ENCODE peak calls at places on chromosomes 16 and 17, in four cellular contexts. Z, R, I and F are unnamed samples.

GRCh38 chr17:66767164-66767933 is 67.6 kb upstream of the CACNG5 start:
- DNase-seq in Z (no peak), R (no peak), I (no peak), F (no peak)

GRCh38 chr17:59427425-59427921 is 96.0 kb downstream of the YPEL2 start:
- DNase-seq in Z (peak), R (no peak), I (no peak), F (no peak)

GRCh38 chr17:66345264-66345663 is 42.9 kb downstream of the PRKCA start:
- DNase-seq in Z (no peak), R (no peak), I (no peak), F (no peak)

GRCh38 chr16:49470550-49470949 is 96.9 kb downstream of the C16orf78 start:
- DNase-seq in Z (no peak), R (no peak), I (no peak), F (no peak)

GRCh38 chr17:28421775-28422305 is 15.8 kb upstream of the SLC46A1 start:
- DNase-seq in Z (no peak), R (no peak), I (no peak), F (no peak)

GRCh38 chr17:27939489-27940465 is 46.6 kb upstream of the LYRM9 start:
- DNase-seq in Z (no peak), R (no peak), I (no peak), F (no peak)

GRCh38 chr16:69726313-69727060 is at the start of gene NQO1:
- DNase-seq in Z (peak), R (peak), I (peak), F (peak)

GRCh38 chr17:58302171-58302918 is 21.6 kb upstream of the MPO start:
- DNase-seq in Z (no peak), R (no peak), I (no peak), F (no peak)

GRCh38 chr17:72632026-72632684 is 460.3 kb downstream of the SLC39A11 start:
- DNase-seq in Z (peak), R (no peak), I (peak), F (no peak)

GRCh38 chr16:68508641-68509240 is 30.4 kb upstream of the ZFP90 start:
- DNase-seq in Z (no peak), R (no peak), I (no peak), F (no peak)

GRCh38 chr17:45147581-45148182 is 593 bp upstream of the HEXIM1 start:
- DNase-seq in Z (peak), R (no peak), I (peak), F (peak)

GRCh38 chr16:57192720-57193486 is 6.8 kb downstream of the RSPRY1 start:
- DNase-seq in Z (no peak), R (no peak), I (peak), F (no peak)

GRCh38 chr16:22318690-22319358 is 21.6 kb downstream of the POLR3E start:
- DNase-seq in Z (peak), R (peak), I (peak), F (peak)

GRCh38 chr16:86984975-86985655 is 332.1 kb downstream of the C16orf95 start:
- DNase-seq in Z (no peak), R (no peak), I (no peak), F (peak)

GRCh38 chr16:1003551-1004347 is 22.2 kb downstream of the SOX8 start:
- DNase-seq in Z (no peak), R (no peak), I (no peak), F (no peak)

GRCh38 chr17:70041575-70041974 is 33.5 kb upstream of the KCNJ16 start:
- DNase-seq in Z (no peak), R (no peak), I (no peak), F (no peak)

GRCh38 chr16:71230122-71230845 is at the start of gene HYDIN:
- DNase-seq in Z (peak), R (peak), I (peak), F (peak)

GRCh38 chr17:56762144-56762543 is 71.6 kb downstream of the C17orf67 start:
- DNase-seq in Z (no peak), R (no peak), I (no peak), F (no peak)

GRCh38 chr17:79633154-79633553 is 22.3 kb upstream of the RBFOX3 start:
- DNase-seq in Z (no peak), R (no peak), I (no peak), F (peak)
- TF ChIP-seq HMGXB4 in Z (no peak), R (no peak), I (no peak), F (no peak)

DNA sequence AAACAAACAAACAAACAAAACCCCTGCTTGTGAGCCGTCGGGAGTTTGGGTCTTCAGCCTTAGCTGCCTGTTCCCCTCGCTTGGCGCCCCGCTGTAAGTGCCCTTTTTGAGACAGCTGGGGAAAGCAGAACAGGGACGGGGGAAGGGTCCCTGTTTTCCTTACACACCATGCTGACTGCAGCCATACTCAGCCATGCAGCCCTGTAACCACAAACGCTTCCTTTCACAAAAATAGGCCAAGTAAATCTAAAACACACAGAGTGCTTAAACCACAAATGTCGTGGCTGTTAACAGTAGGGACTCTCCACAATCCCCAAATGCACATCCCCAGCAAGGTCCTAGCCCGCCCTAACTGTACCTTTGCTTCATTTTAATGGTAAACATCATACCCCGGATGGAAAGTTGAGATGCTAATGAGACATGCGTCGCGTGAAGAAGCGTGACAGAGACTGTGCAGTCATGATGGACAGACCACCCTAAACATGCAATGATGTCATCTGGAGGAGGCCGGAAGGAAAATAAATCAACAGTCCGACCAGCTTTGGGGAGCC is 129.9 kb downstream of the MGAT5B start:
- DNase-seq in Z (no peak), R (no peak), I (no peak), F (no peak)
- TF ChIP-seq USF2 in Z (no peak), R (no peak), I (no peak), F (no peak)

DNA sequence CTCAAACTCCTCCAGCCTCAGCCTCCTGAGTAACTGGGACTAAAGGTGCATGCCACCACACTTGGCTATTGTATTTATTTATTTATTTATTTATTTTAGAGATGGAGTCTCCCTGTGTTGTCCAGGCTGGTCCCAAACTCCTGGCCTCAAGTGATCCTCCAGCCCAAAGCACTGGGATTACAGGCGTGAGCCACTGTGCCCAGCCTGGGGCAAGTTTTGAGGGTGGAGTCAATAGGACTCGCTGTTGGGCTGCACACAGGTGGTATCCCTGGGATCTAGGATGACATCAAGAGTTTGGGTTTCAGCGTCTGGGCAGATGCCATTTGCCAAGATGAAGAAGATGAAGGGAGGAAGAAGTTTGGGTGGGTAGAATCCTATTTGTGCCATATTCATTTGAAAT is 213.9 kb downstream of the GSG1L start:
- DNase-seq in Z (no peak), R (no peak), I (no peak), F (no peak)
- TF ChIP-seq HMGXB4 in Z (no peak), R (no peak), I (no peak), F (no peak)

DNA sequence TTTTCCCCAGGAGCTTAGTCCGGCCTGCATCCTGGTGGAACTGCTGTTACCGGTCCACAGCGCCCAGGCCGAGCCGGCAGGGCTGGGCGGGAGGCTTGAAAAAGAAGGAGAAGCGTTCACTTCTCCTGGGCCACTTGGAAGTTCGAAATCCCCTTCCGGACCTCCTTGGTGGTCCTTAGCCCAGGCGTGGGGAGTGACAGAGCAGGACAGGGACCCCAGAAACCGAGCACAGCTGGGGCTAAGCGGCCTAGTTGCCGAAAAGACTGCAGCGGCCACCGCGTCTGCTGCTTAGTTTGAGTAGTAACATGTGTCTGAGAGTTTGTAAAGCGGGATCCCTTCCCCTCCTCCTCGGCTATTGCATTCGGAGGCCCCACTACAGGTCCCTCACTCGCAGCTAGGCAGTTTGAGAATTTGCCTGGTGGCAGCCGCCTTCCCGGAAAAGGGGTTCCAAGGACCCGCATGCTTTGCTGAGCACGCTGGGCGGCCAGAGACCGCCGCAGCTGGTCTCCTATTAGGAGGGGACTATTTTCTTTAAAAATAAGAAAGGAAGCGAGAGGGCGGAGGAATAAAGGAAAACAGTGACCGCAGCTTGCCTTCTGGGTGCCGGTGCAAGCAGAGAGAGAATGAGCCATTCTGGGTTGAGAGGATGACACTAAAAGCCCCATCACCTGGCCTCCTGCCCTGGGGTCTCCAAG is 980 bp upstream of the HOXB5 start:
- DNase-seq in Z (no peak), R (no peak), I (no peak), F (no peak)
- TF ChIP-seq USF2 in Z (no peak), R (no peak), I (no peak), F (no peak)

GRCh38 chr17:36920032-36921000 is 17.0 kb upstream of the LHX1 start:
- DNase-seq in Z (peak), R (peak), I (no peak), F (no peak)
- TF ChIP-seq HMGXB4 in Z (no peak), R (no peak), I (no peak), F (no peak)

GRCh38 chr17:42460371-42460770 is 1.7 kb downstream of the ATP6V0A1 start:
- DNase-seq in Z (no peak), R (no peak), I (no peak), F (no peak)

GRCh38 chr17:42459256-42459982 is 741 bp downstream of the ATP6V0A1 start:
- DNase-seq in Z (peak), R (peak), I (peak), F (peak)

GRCh38 chr17:42457107-42457787 is 1.4 kb upstream of the ATP6V0A1 start:
- DNase-seq in Z (no peak), R (no peak), I (no peak), F (no peak)

GRCh38 chr17:42458497-42459255 is at the start of gene ATP6V0A1:
- DNase-seq in Z (peak), R (peak), I (peak), F (peak)

GRCh38 chr17:42459983-42460300 is 1.3 kb downstream of the ATP6V0A1 start:
- DNase-seq in Z (peak), R (peak), I (no peak), F (no peak)
- TF ChIP-seq USF2 in Z (no peak), R (no peak), I (no peak), F (no peak)

GRCh38 chr16:80759419-80760162 is 44.8 kb downstream of the CDYL2 start:
- DNase-seq in Z (no peak), R (no peak), I (no peak), F (no peak)
- TF ChIP-seq HMGXB4 in Z (no peak), R (no peak), I (no peak), F (no peak)

GRCh38 chr17:35745749-35746320 is 7.2 kb downstream of the GAS2L2 start:
- DNase-seq in Z (no peak), R (no peak), I (no peak), F (no peak)
- TF ChIP-seq USF2 in Z (no peak), R (no peak), I (no peak), F (no peak)

GRCh38 chr17:2082003-2082862 is 27.3 kb downstream of the HIC1 start:
- DNase-seq in Z (no peak), R (no peak), I (no peak), F (no peak)
- TF ChIP-seq HMGXB4 in Z (no peak), R (no peak), I (no peak), F (no peak)

GRCh38 chr16:47983999-47984580 is 171.7 kb downstream of the ABCC12 start:
- DNase-seq in Z (no peak), R (no peak), I (no peak), F (no peak)
- TF ChIP-seq USF2 in Z (no peak), R (no peak), I (no peak), F (no peak)